ENCODE peak calls at places on chromosomes 11 and 22, in six cellular contexts. One of them, this sample, is unnamed.

GRCh38 chr11:83725718-83726117 is 439.6 kb upstream of the CCDC90B start:
- DNase-seq in CD4-positive, CD25-positive, alpha-beta regulatory T cell: no peak
- DNase-seq in epithelial cell of esophagus: no peak
- DNase-seq in NCI-H2081: no peak
- DNase-seq in effector memory CD8-positive, alpha-beta T cell: no peak
- DNase-seq in ecto neural progenitor cell: no peak
- DNase-seq in this sample: no peak

GRCh38 chr11:2795491-2795991 is 90.0 kb downstream of the CDKN1C start:
- DNase-seq in ecto neural progenitor cell: peak
- DNase-seq in NCI-H2081: no peak
- DNase-seq in CD4-positive, CD25-positive, alpha-beta regulatory T cell: no peak
- DNase-seq in epithelial cell of esophagus: no peak
- DNase-seq in effector memory CD8-positive, alpha-beta T cell: no peak
- DNase-seq in this sample: no peak

GRCh38 chr22:38139901-38140300 is 29.4 kb upstream of the BAIAP2L2 start:
- DNase-seq in NCI-H2081: no peak
- DNase-seq in effector memory CD8-positive, alpha-beta T cell: no peak
- DNase-seq in CD4-positive, CD25-positive, alpha-beta regulatory T cell: no peak
- DNase-seq in ecto neural progenitor cell: no peak
- DNase-seq in epithelial cell of esophagus: no peak
- DNase-seq in this sample: no peak

GRCh38 chr22:44116331-44116730 is 64.4 kb upstream of the PARVG start:
- DNase-seq in NCI-H2081: no peak
- DNase-seq in effector memory CD8-positive, alpha-beta T cell: no peak
- DNase-seq in ecto neural progenitor cell: no peak
- DNase-seq in epithelial cell of esophagus: no peak
- DNase-seq in CD4-positive, CD25-positive, alpha-beta regulatory T cell: no peak
- DNase-seq in this sample: no peak

GRCh38 chr11:103944251-103944944 is 92.0 kb upstream of the DDI1 start:
- DNase-seq in effector memory CD8-positive, alpha-beta T cell: no peak
- DNase-seq in ecto neural progenitor cell: no peak
- DNase-seq in NCI-H2081: no peak
- DNase-seq in CD4-positive, CD25-positive, alpha-beta regulatory T cell: no peak
- DNase-seq in epithelial cell of esophagus: no peak
- DNase-seq in this sample: no peak

GRCh38 chr11:72026029-72026428 is 27.3 kb downstream of the IL18BP start:
- DNase-seq in epithelial cell of esophagus: no peak
- DNase-seq in effector memory CD8-positive, alpha-beta T cell: no peak
- DNase-seq in ecto neural progenitor cell: no peak
- DNase-seq in CD4-positive, CD25-positive, alpha-beta regulatory T cell: no peak
- DNase-seq in NCI-H2081: no peak
- DNase-seq in this sample: no peak

GRCh38 chr22:50292643-50293440 is 14.6 kb downstream of the PLXNB2 start:
- DNase-seq in CD4-positive, CD25-positive, alpha-beta regulatory T cell: peak
- DNase-seq in NCI-H2081: no peak
- DNase-seq in ecto neural progenitor cell: no peak
- DNase-seq in epithelial cell of esophagus: no peak
- DNase-seq in effector memory CD8-positive, alpha-beta T cell: no peak
- DNase-seq in this sample: no peak

GRCh38 chr11:125950696-125951645 is 5.1 kb downstream of the VSIG10L2 start:
- DNase-seq in CD4-positive, CD25-positive, alpha-beta regulatory T cell: no peak
- DNase-seq in epithelial cell of esophagus: no peak
- DNase-seq in NCI-H2081: no peak
- DNase-seq in ecto neural progenitor cell: no peak
- DNase-seq in effector memory CD8-positive, alpha-beta T cell: no peak
- DNase-seq in this sample: no peak

GRCh38 chr22:49768961-49769690 is 58.5 kb downstream of the BRD1 start:
- DNase-seq in CD4-positive, CD25-positive, alpha-beta regulatory T cell: no peak
- DNase-seq in effector memory CD8-positive, alpha-beta T cell: no peak
- DNase-seq in NCI-H2081: no peak
- DNase-seq in epithelial cell of esophagus: no peak
- DNase-seq in ecto neural progenitor cell: peak
- DNase-seq in this sample: no peak

GRCh38 chr11:3840289-3840869 is 380 bp downstream of the RHOG start:
- DNase-seq in epithelial cell of esophagus: no peak
- DNase-seq in ecto neural progenitor cell: peak
- DNase-seq in effector memory CD8-positive, alpha-beta T cell: no peak
- DNase-seq in CD4-positive, CD25-positive, alpha-beta regulatory T cell: peak
- DNase-seq in NCI-H2081: no peak
- DNase-seq in this sample: no peak

GRCh38 chr11:28627690-28628255 is 519.6 kb downstream of the METTL15 start:
- DNase-seq in ecto neural progenitor cell: no peak
- DNase-seq in NCI-H2081: no peak
- DNase-seq in epithelial cell of esophagus: no peak
- DNase-seq in effector memory CD8-positive, alpha-beta T cell: no peak
- DNase-seq in CD4-positive, CD25-positive, alpha-beta regulatory T cell: no peak
- DNase-seq in this sample: no peak

GRCh38 chr11:66883021-66883968 is 26.4 kb downstream of the LRFN4 start:
- DNase-seq in effector memory CD8-positive, alpha-beta T cell: peak
- DNase-seq in CD4-positive, CD25-positive, alpha-beta regulatory T cell: peak
- DNase-seq in NCI-H2081: peak
- DNase-seq in epithelial cell of esophagus: peak
- DNase-seq in ecto neural progenitor cell: peak
- DNase-seq in this sample: peak

GRCh38 chr11:83816572-83817187 is 530.5 kb upstream of the CCDC90B start:
- DNase-seq in ecto neural progenitor cell: no peak
- DNase-seq in NCI-H2081: peak
- DNase-seq in effector memory CD8-positive, alpha-beta T cell: no peak
- DNase-seq in CD4-positive, CD25-positive, alpha-beta regulatory T cell: peak
- DNase-seq in epithelial cell of esophagus: peak
- DNase-seq in this sample: no peak

GRCh38 chr11:108915666-108916065 is 250.8 kb downstream of the DDX10 start:
- DNase-seq in effector memory CD8-positive, alpha-beta T cell: no peak
- DNase-seq in ecto neural progenitor cell: no peak
- DNase-seq in epithelial cell of esophagus: no peak
- DNase-seq in NCI-H2081: no peak
- DNase-seq in CD4-positive, CD25-positive, alpha-beta regulatory T cell: no peak
- DNase-seq in this sample: no peak

GRCh38 chr11:27420722-27421572 is 51.6 kb downstream of the LGR4 start:
- DNase-seq in effector memory CD8-positive, alpha-beta T cell: no peak
- DNase-seq in epithelial cell of esophagus: peak
- DNase-seq in CD4-positive, CD25-positive, alpha-beta regulatory T cell: no peak
- DNase-seq in ecto neural progenitor cell: no peak
- DNase-seq in NCI-H2081: no peak
- DNase-seq in this sample: no peak

GRCh38 chr22:27534720-27535125 is 266.8 kb downstream of the MN1 start:
- DNase-seq in NCI-H2081: no peak
- DNase-seq in epithelial cell of esophagus: peak
- DNase-seq in ecto neural progenitor cell: no peak
- DNase-seq in CD4-positive, CD25-positive, alpha-beta regulatory T cell: no peak
- DNase-seq in effector memory CD8-positive, alpha-beta T cell: no peak
- DNase-seq in this sample: no peak

GRCh38 chr11:63146586-63146985 is 2.6 kb upstream of the SLC22A24 start:
- DNase-seq in NCI-H2081: no peak
- DNase-seq in CD4-positive, CD25-positive, alpha-beta regulatory T cell: no peak
- DNase-seq in epithelial cell of esophagus: no peak
- DNase-seq in ecto neural progenitor cell: no peak
- DNase-seq in effector memory CD8-positive, alpha-beta T cell: no peak
- DNase-seq in this sample: no peak

GRCh38 chr22:38454011-38454360 is 1.0 kb downstream of the KCNJ4 start:
- DNase-seq in CD4-positive, CD25-positive, alpha-beta regulatory T cell: no peak
- DNase-seq in epithelial cell of esophagus: no peak
- DNase-seq in NCI-H2081: no peak
- DNase-seq in effector memory CD8-positive, alpha-beta T cell: no peak
- DNase-seq in ecto neural progenitor cell: no peak
- DNase-seq in this sample: no peak

GRCh38 chr11:122085264-122085663 is 30.8 kb downstream of the BLID start:
- DNase-seq in epithelial cell of esophagus: peak
- DNase-seq in ecto neural progenitor cell: no peak
- DNase-seq in effector memory CD8-positive, alpha-beta T cell: no peak
- DNase-seq in NCI-H2081: no peak
- DNase-seq in CD4-positive, CD25-positive, alpha-beta regulatory T cell: no peak
- DNase-seq in this sample: no peak

GRCh38 chr11:57637626-57638004 is 12.1 kb downstream of the YPEL4 start:
- DNase-seq in epithelial cell of esophagus: no peak
- DNase-seq in effector memory CD8-positive, alpha-beta T cell: no peak
- DNase-seq in ecto neural progenitor cell: peak
- DNase-seq in NCI-H2081: no peak
- DNase-seq in CD4-positive, CD25-positive, alpha-beta regulatory T cell: no peak
- DNase-seq in this sample: peak

GRCh38 chr22:39466228-39467006 is 9.6 kb downstream of the MGAT3 start:
- DNase-seq in ecto neural progenitor cell: no peak
- DNase-seq in effector memory CD8-positive, alpha-beta T cell: no peak
- DNase-seq in epithelial cell of esophagus: no peak
- DNase-seq in CD4-positive, CD25-positive, alpha-beta regulatory T cell: no peak
- DNase-seq in NCI-H2081: no peak
- DNase-seq in this sample: no peak

GRCh38 chr22:33030923-33031525 is 27.2 kb downstream of the SYN3 start:
- DNase-seq in epithelial cell of esophagus: no peak
- DNase-seq in effector memory CD8-positive, alpha-beta T cell: no peak
- DNase-seq in NCI-H2081: no peak
- DNase-seq in CD4-positive, CD25-positive, alpha-beta regulatory T cell: no peak
- DNase-seq in ecto neural progenitor cell: no peak
- DNase-seq in this sample: no peak

GRCh38 chr11:28938091-28938490 is 829.9 kb downstream of the METTL15 start:
- DNase-seq in ecto neural progenitor cell: no peak
- DNase-seq in epithelial cell of esophagus: no peak
- DNase-seq in CD4-positive, CD25-positive, alpha-beta regulatory T cell: no peak
- DNase-seq in NCI-H2081: no peak
- DNase-seq in effector memory CD8-positive, alpha-beta T cell: no peak
- DNase-seq in this sample: no peak

GRCh38 chr11:9397746-9398680 is 13.6 kb downstream of the IPO7 start:
- DNase-seq in NCI-H2081: no peak
- DNase-seq in effector memory CD8-positive, alpha-beta T cell: no peak
- DNase-seq in CD4-positive, CD25-positive, alpha-beta regulatory T cell: no peak
- DNase-seq in epithelial cell of esophagus: no peak
- DNase-seq in ecto neural progenitor cell: no peak
- DNase-seq in this sample: no peak

GRCh38 chr11:74686792-74687191 is 44.4 kb downstream of the CHRDL2 start:
- DNase-seq in CD4-positive, CD25-positive, alpha-beta regulatory T cell: no peak
- DNase-seq in NCI-H2081: no peak
- DNase-seq in effector memory CD8-positive, alpha-beta T cell: no peak
- DNase-seq in ecto neural progenitor cell: no peak
- DNase-seq in epithelial cell of esophagus: peak
- DNase-seq in this sample: no peak

GRCh38 chr22:36830601-36831000 is 13.8 kb upstream of the PVALB start:
- DNase-seq in CD4-positive, CD25-positive, alpha-beta regulatory T cell: no peak
- DNase-seq in NCI-H2081: no peak
- DNase-seq in effector memory CD8-positive, alpha-beta T cell: no peak
- DNase-seq in epithelial cell of esophagus: no peak
- DNase-seq in ecto neural progenitor cell: no peak
- DNase-seq in this sample: no peak

GRCh38 chr11:71940561-71941219 is 11.8 kb downstream of the RNF121 start:
- DNase-seq in CD4-positive, CD25-positive, alpha-beta regulatory T cell: no peak
- DNase-seq in ecto neural progenitor cell: no peak
- DNase-seq in NCI-H2081: no peak
- DNase-seq in effector memory CD8-positive, alpha-beta T cell: no peak
- DNase-seq in epithelial cell of esophagus: no peak
- DNase-seq in this sample: no peak

GRCh38 chr11:12841946-12842630 is 167.0 kb upstream of the RASSF10 start:
- DNase-seq in ecto neural progenitor cell: no peak
- DNase-seq in CD4-positive, CD25-positive, alpha-beta regulatory T cell: peak
- DNase-seq in NCI-H2081: peak
- DNase-seq in epithelial cell of esophagus: peak
- DNase-seq in effector memory CD8-positive, alpha-beta T cell: no peak
- DNase-seq in this sample: no peak

GRCh38 chr11:65852508-65853248 is 5.3 kb downstream of the CFL1 start:
- DNase-seq in epithelial cell of esophagus: no peak
- DNase-seq in NCI-H2081: no peak
- DNase-seq in CD4-positive, CD25-positive, alpha-beta regulatory T cell: no peak
- DNase-seq in ecto neural progenitor cell: peak
- DNase-seq in effector memory CD8-positive, alpha-beta T cell: no peak
- DNase-seq in this sample: peak

GRCh38 chr11:88420165-88420781 is 82.7 kb upstream of the CTSC start:
- DNase-seq in ecto neural progenitor cell: no peak
- DNase-seq in effector memory CD8-positive, alpha-beta T cell: no peak
- DNase-seq in NCI-H2081: no peak
- DNase-seq in CD4-positive, CD25-positive, alpha-beta regulatory T cell: no peak
- DNase-seq in epithelial cell of esophagus: peak
- DNase-seq in this sample: no peak

GRCh38 chr11:83706581-83706980 is 420.4 kb upstream of the CCDC90B start:
- DNase-seq in effector memory CD8-positive, alpha-beta T cell: no peak
- DNase-seq in epithelial cell of esophagus: peak
- DNase-seq in NCI-H2081: no peak
- DNase-seq in ecto neural progenitor cell: no peak
- DNase-seq in CD4-positive, CD25-positive, alpha-beta regulatory T cell: no peak
- DNase-seq in this sample: no peak

GRCh38 chr11:42951266-42951665 is 360.5 kb upstream of the API5 start:
- DNase-seq in NCI-H2081: no peak
- DNase-seq in CD4-positive, CD25-positive, alpha-beta regulatory T cell: no peak
- DNase-seq in effector memory CD8-positive, alpha-beta T cell: no peak
- DNase-seq in epithelial cell of esophagus: peak
- DNase-seq in ecto neural progenitor cell: no peak
- DNase-seq in this sample: no peak

GRCh38 chr11:124863137-124863825 is 2.0 kb upstream of the ROBO3 start:
- DNase-seq in epithelial cell of esophagus: peak
- DNase-seq in ecto neural progenitor cell: peak
- DNase-seq in effector memory CD8-positive, alpha-beta T cell: no peak
- DNase-seq in CD4-positive, CD25-positive, alpha-beta regulatory T cell: no peak
- DNase-seq in NCI-H2081: no peak
- DNase-seq in this sample: peak

GRCh38 chr22:46666577-46667244 is 46.5 kb downstream of the GRAMD4 start:
- DNase-seq in NCI-H2081: no peak
- DNase-seq in epithelial cell of esophagus: peak
- DNase-seq in effector memory CD8-positive, alpha-beta T cell: no peak
- DNase-seq in ecto neural progenitor cell: no peak
- DNase-seq in CD4-positive, CD25-positive, alpha-beta regulatory T cell: no peak
- DNase-seq in this sample: no peak

GRCh38 chr11:115222863-115223530 is 281.2 kb downstream of the CADM1 start:
- DNase-seq in ecto neural progenitor cell: no peak
- DNase-seq in CD4-positive, CD25-positive, alpha-beta regulatory T cell: peak
- DNase-seq in NCI-H2081: no peak
- DNase-seq in effector memory CD8-positive, alpha-beta T cell: no peak
- DNase-seq in epithelial cell of esophagus: no peak
- DNase-seq in this sample: no peak

GRCh38 chr11:727859-728748 is 19.2 kb upstream of the TALDO1 start:
- DNase-seq in effector memory CD8-positive, alpha-beta T cell: peak
- DNase-seq in NCI-H2081: peak
- DNase-seq in CD4-positive, CD25-positive, alpha-beta regulatory T cell: peak
- DNase-seq in epithelial cell of esophagus: peak
- DNase-seq in ecto neural progenitor cell: peak
- DNase-seq in this sample: peak

GRCh38 chr22:46707827-46708570 is 30.1 kb downstream of the CERK start:
- DNase-seq in CD4-positive, CD25-positive, alpha-beta regulatory T cell: no peak
- DNase-seq in effector memory CD8-positive, alpha-beta T cell: no peak
- DNase-seq in ecto neural progenitor cell: no peak
- DNase-seq in epithelial cell of esophagus: no peak
- DNase-seq in NCI-H2081: no peak
- DNase-seq in this sample: no peak

GRCh38 chr22:21632931-21633330 is 371 bp downstream of the CCDC116 start:
- DNase-seq in effector memory CD8-positive, alpha-beta T cell: no peak
- DNase-seq in epithelial cell of esophagus: no peak
- DNase-seq in ecto neural progenitor cell: no peak
- DNase-seq in CD4-positive, CD25-positive, alpha-beta regulatory T cell: no peak
- DNase-seq in NCI-H2081: no peak
- DNase-seq in this sample: no peak

GRCh38 chr22:50217543-50218152 is 16.8 kb downstream of the SELENOO start:
- DNase-seq in effector memory CD8-positive, alpha-beta T cell: no peak
- DNase-seq in ecto neural progenitor cell: no peak
- DNase-seq in CD4-positive, CD25-positive, alpha-beta regulatory T cell: no peak
- DNase-seq in NCI-H2081: no peak
- DNase-seq in epithelial cell of esophagus: no peak
- DNase-seq in this sample: no peak

This sample was measured in H9.